ENCODE peak calls at places on chromosomes 4 and X, in seven cellular contexts. T is H9, L is GM20000, X is coronary artery, A is breast epithelium, W is fibroblast of the aortic adventitia, N is H1. P is an unnamed sample.

GRCh38 chrX:2311483-2311882 is 189.3 kb downstream of the DHRSX start:
- DNase-seq in T (peak), L (no peak), X (no peak), A (no peak), W (no peak), N (peak), P (no peak)

GRCh38 chr4:4836044-4836443 is 23.4 kb upstream of the MSX1 start:
- DNase-seq in T (no peak), L (no peak), X (peak), A (no peak), W (no peak), N (no peak), P (no peak)

GRCh38 chrX:109624641-109625311 is at the start of gene KCNE5:
- DNase-seq in T (peak), L (peak), X (no peak), A (no peak), W (no peak), N (no peak), P (no peak)

GRCh38 chr4:118327554-118328241 is 25.1 kb downstream of the PRSS12 start:
- DNase-seq in T (no peak), L (no peak), X (no peak), A (no peak), W (peak), N (no peak), P (peak)

GRCh38 chr4:138405934-138406567 is 163.9 kb upstream of the SLC7A11 start:
- DNase-seq in T (no peak), L (no peak), X (no peak), A (no peak), W (peak), N (no peak), P (peak)

GRCh38 chr4:140103676-140104075 is 50.3 kb downstream of the MAML3 start:
- DNase-seq in T (no peak), L (no peak), X (no peak), A (no peak), W (peak), N (no peak), P (no peak)

GRCh38 chr4:112946127-112946526 is 103.3 kb upstream of the ANK2 start:
- DNase-seq in T (peak), L (no peak), X (no peak), A (no peak), W (no peak), N (no peak), P (no peak)

GRCh38 chrX:137428251-137428661 is 137.7 kb upstream of the ZIC3 start:
- DNase-seq in T (peak), L (peak), X (no peak), A (no peak), W (no peak), N (no peak), P (no peak)

GRCh38 chr4:40832175-40832574 is 82.4 kb downstream of the NSUN7 start:
- DNase-seq in T (no peak), L (no peak), X (no peak), A (no peak), W (no peak), N (no peak), P (no peak)

GRCh38 chr4:189202869-189203271 is 737.8 kb upstream of the FRG1 start:
- DNase-seq in T (no peak), L (no peak), X (no peak), A (no peak), W (no peak), N (no peak), P (no peak)

GRCh38 chrX:103197721-103198306 is 17.1 kb upstream of the BEX4 start:
- DNase-seq in T (no peak), L (no peak), X (no peak), A (no peak), W (peak), N (no peak), P (no peak)

GRCh38 chr4:69054578-69055200 is 41.6 kb upstream of the UGT2B7 start:
- DNase-seq in T (no peak), L (no peak), X (no peak), A (no peak), W (peak), N (no peak), P (peak)

DNA sequence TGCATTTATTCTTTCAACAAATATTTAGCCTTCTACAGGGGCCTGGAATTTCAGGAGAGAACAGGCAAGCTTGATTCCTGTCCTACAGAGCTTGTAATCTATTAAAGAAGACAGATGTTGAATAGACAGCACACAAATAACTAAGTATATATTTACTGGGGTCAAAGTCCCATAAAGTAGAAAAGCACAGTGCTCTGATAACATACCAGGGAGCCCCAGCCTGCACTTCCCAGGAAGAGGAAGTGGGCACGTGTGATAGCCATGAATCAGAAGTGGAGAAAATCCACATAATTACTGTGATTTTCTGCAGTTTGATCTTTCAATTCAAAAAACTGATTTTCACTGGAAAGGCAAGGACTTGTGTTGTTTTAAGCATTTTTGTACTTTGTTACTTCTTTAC is 129.1 kb downstream of the EGF start:
- DNase-seq in T (no peak), L (no peak), X (no peak), A (no peak), W (no peak), N (no peak), P (no peak)
- TF ChIP-seq CTCF in T (no peak), L (no peak), X (no peak), A (no peak), W (no peak), N (no peak), P (no peak)

DNA sequence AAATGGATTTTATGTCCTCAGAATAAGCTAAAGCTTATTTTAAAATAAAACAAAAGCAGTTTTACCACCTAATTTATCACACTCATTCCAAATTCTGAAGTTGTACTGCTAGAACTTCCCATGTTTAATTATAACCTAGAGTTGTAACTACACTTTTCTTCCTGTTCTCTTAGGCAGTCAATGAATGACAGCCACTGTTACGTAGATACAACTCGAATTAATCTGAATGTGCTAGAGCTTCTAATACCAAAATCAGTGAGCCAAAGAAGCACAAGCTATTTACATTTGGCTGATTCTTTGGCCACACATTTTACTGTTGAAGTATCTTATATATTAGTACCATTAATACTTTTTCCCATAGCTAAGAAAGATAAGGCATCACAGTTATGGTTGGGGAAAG is 99.0 kb upstream of the FTHL17 start:
- DNase-seq in T (no peak), L (no peak), X (no peak), A (no peak), W (no peak), N (no peak), P (no peak)
- TF ChIP-seq CTCF in T (no peak), L (no peak), X (no peak), A (no peak), W (no peak), N (no peak), P (no peak)

DNA sequence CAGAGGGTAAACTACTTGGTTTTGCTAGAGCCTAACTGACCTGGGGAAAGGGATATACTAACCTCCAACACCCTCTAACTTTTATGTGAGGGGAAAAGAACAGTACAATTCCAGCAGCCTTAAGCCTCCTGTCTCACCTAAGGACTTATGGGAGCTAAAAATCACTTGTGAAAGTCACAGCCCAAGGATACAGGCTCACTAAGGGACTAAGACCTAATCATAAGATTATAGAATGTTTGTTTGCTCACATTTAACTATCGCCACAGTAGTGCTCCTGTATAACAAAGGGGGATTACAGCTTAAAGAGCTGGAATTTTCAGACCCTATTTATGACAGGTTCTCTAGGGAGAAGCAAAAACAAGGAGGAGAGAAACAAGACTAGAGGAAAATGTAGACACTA is 548.7 kb downstream of the DACH2 start:
- DNase-seq in T (no peak), L (no peak), X (no peak), A (no peak), W (no peak), N (no peak), P (no peak)
- TF ChIP-seq CTCF in T (no peak), L (no peak), X (no peak), A (no peak), W (no peak), N (no peak), P (no peak)

DNA sequence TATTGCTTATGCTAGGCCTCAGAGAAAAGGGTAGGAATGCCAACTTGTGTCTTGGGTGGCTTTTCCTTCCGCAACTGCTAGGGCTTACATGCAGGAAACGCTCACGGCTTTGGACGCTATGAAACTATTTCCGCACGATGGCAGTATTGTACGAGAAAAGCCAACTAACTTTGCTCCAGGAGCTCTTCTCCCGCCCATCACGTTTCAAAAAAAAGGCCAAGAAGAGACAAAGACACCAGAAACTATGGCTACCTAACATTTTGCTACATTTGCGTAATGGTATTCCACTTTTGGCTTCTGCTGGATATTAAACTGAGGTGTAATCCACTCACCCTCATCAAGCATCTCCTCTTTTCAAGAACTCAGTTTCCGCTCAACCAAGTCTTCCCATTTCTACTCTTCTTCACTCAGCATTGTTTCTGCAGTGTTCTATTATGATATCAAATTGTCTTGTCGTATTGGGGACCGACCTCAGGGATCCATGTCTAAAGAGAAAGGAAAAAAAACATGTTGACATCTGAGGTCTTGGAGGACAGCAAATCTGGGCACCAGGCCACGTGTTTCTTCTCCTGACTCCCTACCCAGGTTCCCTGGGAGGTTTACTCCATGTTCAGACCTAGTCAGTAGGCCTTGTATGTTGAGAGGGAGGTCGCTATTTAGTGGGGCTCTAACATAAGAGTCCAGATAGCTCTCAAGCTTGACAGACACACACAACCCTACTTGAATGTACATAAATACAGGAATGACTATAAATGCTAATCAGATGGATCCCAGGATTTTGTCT is 239.4 kb upstream of the STK26 start:
- DNase-seq in T (no peak), L (no peak), X (no peak), A (no peak), W (peak), N (no peak), P (peak)
- TF ChIP-seq CTCF in T (no peak), L (no peak), X (no peak), A (peak), W (peak), N (no peak), P (peak)